ENCODE peak calls at places on chromosomes 6 and 20, in five cellular contexts. H is lung, M is progenitor cell of endocrine pancreas, B is RWPE1, N is HFFc6. T is an unnamed sample.

GRCh38 chr6:165659945-165660862 is 2.8 kb downstream of the PDE10A start:
- DNase-seq in B (no peak), N (no peak), M (peak; percentile 31), H (no peak), T (no peak)

GRCh38 chr6:35759401-35759800 is 17.0 kb upstream of the CLPSL2 start:
- DNase-seq in M (no peak), H (no peak), B (no peak), N (no peak), T (no peak)

GRCh38 chr6:93407186-93407585 is 12.2 kb downstream of the EPHA7 start:
- DNase-seq in H (no peak), B (no peak), M (no peak), N (no peak), T (no peak)

GRCh38 chr6:116682334-116682712 is 1.3 kb downstream of the KPNA5 start:
- DNase-seq in H (peak; percentile 41), B (peak; percentile 26), M (no peak), N (no peak), T (no peak)

GRCh38 chr6:30044630-30045029 is 16.4 kb upstream of the POLR1H start:
- DNase-seq in B (no peak), N (peak; percentile 71), H (no peak), M (no peak), T (peak; percentile 42)

GRCh38 chr6:157954150-157955117 is 27.2 kb upstream of the SYNJ2 start:
- DNase-seq in N (no peak), M (peak; percentile 56), B (no peak), H (no peak), T (peak; percentile 11)

GRCh38 chr6:39062014-39062740 is 13.6 kb downstream of the GLP1R start:
- DNase-seq in H (no peak), N (no peak), M (no peak), B (no peak), T (no peak)

GRCh38 chr6:7041511-7042026 is 66.2 kb upstream of the RREB1 start:
- DNase-seq in M (no peak), H (no peak), B (no peak), N (no peak), T (no peak)

GRCh38 chr6:105596284-105596755 is 193.4 kb upstream of the PREP start:
- DNase-seq in B (peak; percentile 86), N (peak; percentile 98), M (no peak), H (no peak), T (peak; percentile 98)

GRCh38 chr20:40175296-40175695 is 513.7 kb downstream of the MAFB start:
- DNase-seq in H (no peak), B (no peak), N (no peak), M (no peak), T (no peak)

DNA sequence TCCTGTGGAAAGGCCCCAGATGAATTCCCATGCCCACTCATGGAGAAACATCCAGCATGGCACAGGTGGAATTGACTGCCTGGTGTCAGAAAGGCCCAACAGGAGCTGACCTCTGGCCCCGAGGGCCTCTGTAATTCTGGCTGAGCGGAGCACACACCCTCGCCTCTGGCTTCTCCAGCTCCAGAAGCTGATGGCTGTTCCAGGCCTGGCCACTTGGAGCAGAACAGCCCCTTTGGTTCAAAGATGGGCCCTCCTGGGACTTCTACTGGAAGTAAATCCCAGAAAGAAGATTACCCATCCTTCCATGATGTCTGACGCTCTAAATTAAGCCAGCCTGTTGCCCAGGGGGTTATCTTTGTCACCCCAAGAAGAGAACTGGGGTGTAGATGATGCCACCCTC is 275.1 kb upstream of the CDH4 start:
- DNase-seq in N (no peak), H (no peak), B (no peak), M (no peak), T (no peak)
- TF ChIP-seq CTCF in N (no peak), H (no peak), B (no peak), M (no peak), T (no peak)

DNA sequence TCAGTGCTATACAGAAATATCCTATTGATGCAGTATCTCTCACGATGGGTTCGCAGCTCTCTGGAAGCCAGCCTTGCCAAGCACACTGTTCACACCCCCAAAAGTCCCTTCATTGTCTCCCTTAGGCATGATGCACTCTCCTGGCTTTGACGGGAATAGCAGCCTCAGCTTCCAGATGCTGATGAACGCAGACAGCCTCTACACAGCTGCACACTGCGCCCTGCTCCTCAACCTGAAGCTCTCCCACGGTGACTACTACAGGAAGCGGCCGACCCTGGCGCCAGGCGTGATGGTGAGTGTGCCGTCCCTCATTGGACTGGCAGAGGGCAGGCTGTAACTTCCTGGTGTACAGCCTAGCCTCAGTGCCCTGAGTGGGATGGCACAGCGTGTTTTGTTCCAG is 60.0 kb upstream of the PBOV1 start:
- DNase-seq in B (peak; percentile 28), M (no peak), N (peak; percentile 8), H (no peak), T (no peak)
- TF ChIP-seq CTCF in B (no peak), M (peak; percentile 48), N (peak; percentile 51), H (no peak), T (peak; percentile 58)

GRCh38 chr6:149089508-149089907 is 228.0 kb upstream of the TAB2 start:
- DNase-seq in H (no peak), B (no peak), N (no peak), M (no peak), T (no peak)
- TF ChIP-seq CTCF in H (no peak), B (no peak), N (no peak), M (no peak), T (no peak)

DNA sequence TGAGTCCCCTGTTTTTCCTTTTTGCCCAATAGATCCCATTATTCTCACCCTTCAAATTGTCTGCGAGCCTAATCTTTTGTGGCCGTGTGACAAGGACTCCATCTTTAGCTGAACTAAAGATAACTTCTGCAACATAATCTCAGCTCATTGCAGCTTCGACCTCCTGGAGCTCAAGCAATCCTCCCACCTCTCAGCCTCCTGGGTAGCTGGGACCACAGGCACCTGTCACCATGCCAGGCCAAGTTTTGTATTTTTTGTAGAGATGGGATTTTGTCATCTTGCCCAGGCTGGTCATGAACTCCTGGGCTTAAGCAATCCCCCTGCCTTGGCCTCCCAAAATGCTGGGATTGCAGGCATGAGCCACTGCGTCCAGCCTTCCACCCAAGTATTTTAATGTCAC is 161.0 kb downstream of the GJA1 start:
- DNase-seq in N (no peak), M (no peak), B (no peak), H (no peak), T (no peak)
- TF ChIP-seq CTCF in N (no peak), M (no peak), B (no peak), H (no peak), T (no peak)

GRCh38 chr20:58868795-58869194 is 16.3 kb downstream of the GNAS start:
- DNase-seq in N (no peak), H (no peak), B (peak; percentile 57), M (no peak), T (no peak)
- TF ChIP-seq CTCF in N (peak; percentile 51), H (no peak), B (peak; percentile 71), M (peak; percentile 48), T (peak; percentile 32)

DNA sequence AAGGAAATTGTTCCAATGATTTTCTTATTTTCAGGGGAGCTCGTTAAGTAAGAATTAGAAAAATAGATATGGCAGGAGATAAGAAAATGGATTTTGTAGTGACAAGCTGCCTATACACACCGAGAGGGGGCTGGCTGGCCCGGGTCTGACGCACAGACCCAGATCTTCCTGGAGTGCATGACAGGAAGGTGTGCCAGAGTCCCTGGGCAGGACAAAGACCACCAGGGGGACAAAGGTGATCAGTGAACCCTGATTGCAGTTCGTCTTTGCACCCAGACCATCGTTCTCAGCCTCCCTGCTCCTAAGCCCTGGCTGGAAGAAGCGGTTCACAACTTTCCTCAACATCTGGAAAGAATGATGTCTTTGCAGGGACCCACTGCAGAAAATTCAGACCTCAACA is 24.3 kb downstream of the CDH22 start:
- DNase-seq in B (no peak), H (no peak), M (no peak), N (no peak), T (no peak)
- TF ChIP-seq CTCF in B (no peak), H (no peak), M (no peak), N (no peak), T (no peak)

GRCh38 chr6:24926192-24926591 is 9.6 kb downstream of the RIPOR2 start:
- DNase-seq in H (no peak), M (no peak), B (no peak), N (no peak), T (no peak)
- TF ChIP-seq CTCF in H (no peak), M (no peak), B (no peak), N (no peak), T (no peak)

GRCh38 chr6:90294614-90294988 is 2.0 kb downstream of the BACH2 start:
- DNase-seq in H (no peak), B (peak; percentile 16), M (no peak), N (no peak), T (no peak)

GRCh38 chr6:90294989-90295853 is 1.4 kb downstream of the BACH2 start:
- DNase-seq in N (no peak), M (peak; percentile 14), H (peak; percentile 31), B (peak; percentile 28), T (no peak)

GRCh38 chr6:90297124-90297865 is 652 bp upstream of the BACH2 start:
- DNase-seq in N (no peak), B (no peak), H (no peak), M (no peak), T (no peak)

GRCh38 chr6:90296346-90297123 is at the start of gene BACH2:
- DNase-seq in B (peak; percentile 80), M (peak; percentile 86), N (peak; percentile 54), H (peak; percentile 90), T (no peak)

DNA sequence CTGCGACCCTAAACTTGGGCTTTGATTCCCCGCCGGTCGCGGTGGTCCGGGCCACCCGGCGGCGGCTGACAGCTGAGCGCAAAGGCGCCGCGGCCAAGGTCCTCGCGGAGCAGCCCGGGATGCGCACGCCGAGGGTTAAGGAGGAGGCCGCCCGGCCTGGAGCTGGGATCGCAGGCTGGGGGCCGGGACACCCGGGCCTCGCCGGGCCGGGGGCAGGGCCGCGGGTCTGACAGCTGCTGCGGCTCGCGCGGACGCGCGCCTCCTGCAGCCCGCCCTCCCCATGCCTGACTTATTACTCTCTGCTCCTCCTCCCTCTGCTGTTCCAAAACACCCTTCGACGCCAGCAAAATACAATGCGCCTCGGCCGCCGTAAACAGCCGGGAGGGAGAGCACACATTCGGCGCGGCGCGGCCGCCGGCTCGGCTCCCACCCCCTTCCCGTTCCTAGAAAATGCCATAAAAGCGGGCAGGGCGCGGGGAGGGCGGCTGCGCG is 743 bp downstream of the BACH2 start:
- DNase-seq in N (peak; percentile 18), H (peak; percentile 47), B (peak; percentile 64), M (peak; percentile 45), T (no peak)
- TF ChIP-seq CTCF in N (no peak), H (no peak), B (no peak), M (no peak), T (no peak)

T was measured in AG09309.